ENCODE peak calls at places on chromosomes 11 and 22, in seven cellular contexts. E is left cardiac atrium; I is heart left ventricle; B is gastroesophageal sphincter; V is SK-N-SH treated with all-trans-retinoic acid at 6 μM for 48 hours; J is foreskin keratinocyte; X is stimulated activated naive CD8-positive, alpha-beta T cell treated with anti-CD3 and anti-CD28 coated beads, Interleukin-15, amount 100 ng/mL, for 72 hours. Z is an unnamed sample.

GRCh38 chr11:68165601-68166000 is 44.4 kb upstream of the CHKA start:
- ATAC-seq in J (no peak), B (no peak), I (no peak), X (no peak), E (no peak), V (no peak), Z (no peak)

GRCh38 chr11:36400768-36401455 is 104.8 kb downstream of the PRR5L start:
- ATAC-seq in B (no peak), X (peak), J (no peak), E (no peak), V (no peak), I (no peak), Z (no peak)

GRCh38 chr11:75423721-75424120 is 9.3 kb downstream of the KLHL35 start:
- ATAC-seq in V (no peak), E (no peak), J (no peak), X (no peak), B (no peak), I (no peak), Z (no peak)

GRCh38 chr22:35459423-35459894 is 59.5 kb downstream of the MCM5 start:
- ATAC-seq in J (no peak), V (no peak), I (no peak), X (no peak), B (no peak), E (no peak), Z (no peak)

GRCh38 chr11:124753207-124753606 is 1.2 kb upstream of the VSIG2 start:
- ATAC-seq in X (no peak), I (peak), B (no peak), V (no peak), J (no peak), E (no peak), Z (no peak)

GRCh38 chr11:65223031-65223430 is 38.7 kb upstream of the POLA2 start:
- ATAC-seq in B (no peak), I (no peak), V (no peak), X (no peak), J (no peak), E (no peak), Z (no peak)

GRCh38 chr11:87501388-87501787 is 463.7 kb downstream of the TMEM135 start:
- ATAC-seq in J (no peak), E (no peak), V (no peak), X (no peak), I (no peak), B (no peak), Z (no peak)

GRCh38 chr11:36454991-36455611 is 55.0 kb downstream of the TRAF6 start:
- ATAC-seq in X (no peak), E (peak), V (peak), B (no peak), I (peak), J (peak), Z (no peak)

GRCh38 chr11:33554219-33554618 is 146.4 kb downstream of the C11orf91 start:
- ATAC-seq in I (no peak), X (no peak), V (no peak), E (no peak), B (no peak), J (no peak), Z (no peak)

GRCh38 chr11:2581931-2582435 is 117.8 kb downstream of the KCNQ1OT1 start:
- ATAC-seq in E (no peak), X (no peak), B (no peak), J (no peak), V (no peak), I (no peak), Z (no peak)

GRCh38 chr11:119266063-119266462 is 50.9 kb downstream of the MCAM start:
- ATAC-seq in E (no peak), B (no peak), V (no peak), I (no peak), X (peak), J (no peak), Z (peak)

GRCh38 chr11:80379620-80380278 is 938.9 kb upstream of the TENM4 start:
- ATAC-seq in B (no peak), I (no peak), V (no peak), E (no peak), J (no peak), X (no peak), Z (no peak)

GRCh38 chr11:31620434-31620833 is 110.9 kb downstream of the ELP4 start:
- ATAC-seq in J (peak), I (no peak), B (no peak), X (peak), E (no peak), V (no peak), Z (no peak)

GRCh38 chr22:19440411-19441195 is 6.9 kb downstream of the C22orf39 start:
- ATAC-seq in I (peak), J (no peak), X (no peak), B (no peak), E (no peak), V (no peak), Z (no peak)

GRCh38 chr22:41638748-41639147 is 17.7 kb downstream of the XRCC6 start:
- ATAC-seq in J (no peak), E (no peak), I (no peak), V (no peak), B (no peak), X (no peak), Z (no peak)

GRCh38 chr11:117919326-117920275 is 9.6 kb downstream of the TMPRSS13 start:
- ATAC-seq in V (no peak), I (no peak), J (peak), B (no peak), X (peak), E (no peak), Z (peak)

GRCh38 chr11:9708544-9708943 is 44.7 kb downstream of the SWAP70 start:
- ATAC-seq in I (peak), B (peak), E (peak), V (no peak), X (no peak), J (no peak), Z (no peak)

GRCh38 chr11:102552020-102552419 is 21.5 kb upstream of the MMP7 start:
- ATAC-seq in E (no peak), V (no peak), I (no peak), J (peak), B (no peak), X (no peak), Z (no peak)

GRCh38 chr11:102391549-102392237 is 44.7 kb downstream of the BIRC2 start:
- ATAC-seq in E (peak), I (no peak), J (no peak), X (peak), B (no peak), V (peak), Z (no peak)

GRCh38 chr11:27409060-27409459 is 46.0 kb upstream of the CCDC34 start:
- ATAC-seq in V (no peak), I (no peak), X (no peak), B (no peak), E (peak), J (no peak), Z (no peak)

GRCh38 chr11:120642196-120642894 is 130.8 kb downstream of the GRIK4 start:
- ATAC-seq in B (no peak), V (no peak), X (no peak), J (no peak), E (no peak), I (no peak), Z (no peak)

GRCh38 chr11:124209824-124210357 is 26.7 kb downstream of the OR10D3 start:
- ATAC-seq in X (peak), B (no peak), I (no peak), J (no peak), V (no peak), E (no peak), Z (no peak)

GRCh38 chr22:33747576-33748180 is 172.6 kb downstream of the LARGE1 start:
- ATAC-seq in V (no peak), B (no peak), X (no peak), J (no peak), I (peak), E (no peak), Z (no peak)

GRCh38 chr22:31929126-31929928 is 15.0 kb upstream of the YWHAH start:
- ATAC-seq in X (no peak), V (no peak), I (peak), E (no peak), J (no peak), B (no peak), Z (no peak)

GRCh38 chr11:1152316-1153104 is 5.2 kb upstream of the MUC5AC start:
- ATAC-seq in X (peak), E (no peak), J (no peak), B (no peak), V (no peak), I (no peak), Z (no peak)

GRCh38 chr11:12756867-12757266 is 82.6 kb downstream of the TEAD1 start:
- ATAC-seq in J (no peak), X (no peak), V (no peak), I (no peak), B (no peak), E (no peak), Z (no peak)

Z was measured in activated CD4-positive, CD25-positive, alpha-beta regulatory T cell treated with anti-CD3 and anti-CD28 coated beads, Interleukin-2, amount 50 U/mL, for 24 hours.